ENCODE peak calls at places on chromosome 1, in five cellular contexts. M is breast epithelium; J is stimulated activated CD8-positive, alpha-beta memory T cell treated with anti-CD3 and anti-CD28 coated beads, Interleukin-12 subunit alpha, Interleukin-12 subunit beta, amount 100 ng/mL, for 1 hour; O is naive thymus-derived CD8-positive, alpha-beta T cell; A is H9. V is an unnamed sample.

GRCh38 chr1:39129514-39129913 is 75.0 kb upstream of the MACF1 start:
- DNase-seq in O (no peak), J (no peak), A (no peak), M (no peak), V (no peak)

GRCh38 chr1:32200226-32201010 is at the start of gene CCDC28B:
- DNase-seq in J (peak), M (peak), O (peak), A (peak), V (peak)

GRCh38 chr1:154710091-154710490 is 102.1 kb upstream of the ADAR start:
- DNase-seq in J (no peak), A (no peak), O (no peak), M (no peak), V (no peak)

GRCh38 chr1:230851291-230851691 is 17.0 kb downstream of the C1orf198 start:
- DNase-seq in J (no peak), A (peak), O (no peak), M (no peak), V (no peak)

GRCh38 chr1:93629101-93630059 is 52.3 kb downstream of the BCAR3 start:
- DNase-seq in A (no peak), M (peak), J (peak), O (peak), V (no peak)

GRCh38 chr1:80392529-80392928 is 1386.0 kb upstream of the ADGRL4 start:
- DNase-seq in J (no peak), A (no peak), O (no peak), M (no peak), V (no peak)

GRCh38 chr1:30670195-30671060 is 53.0 kb downstream of the MATN1 start:
- DNase-seq in O (no peak), A (no peak), J (no peak), M (no peak), V (no peak)

GRCh38 chr1:180964609-180965008 is 51.9 kb downstream of the KIAA1614 start:
- DNase-seq in A (no peak), M (no peak), O (no peak), J (no peak), V (no peak)

GRCh38 chr1:1890506-1891348 is at the start of gene GNB1:
- DNase-seq in A (peak), O (peak), M (peak), J (peak), V (peak)

GRCh38 chr1:90694846-90695245 is 22.3 kb downstream of the BARHL2 start:
- DNase-seq in A (no peak), M (no peak), O (no peak), J (no peak), V (no peak)

GRCh38 chr1:6359568-6360496 is 33.7 kb downstream of the ACOT7 start:
- DNase-seq in O (peak), J (peak), M (peak), A (peak), V (peak)

GRCh38 chr1:15100369-15101111 is 53.0 kb upstream of the TMEM51 start:
- DNase-seq in O (peak), A (peak), J (no peak), M (no peak), V (peak)

GRCh38 chr1:11730429-11730861 is 5.5 kb upstream of the AGTRAP start:
- DNase-seq in J (no peak), A (no peak), O (peak), M (no peak), V (no peak)

GRCh38 chr1:86787626-86788025 is 83.2 kb downstream of the SH3GLB1 start:
- DNase-seq in O (no peak), A (no peak), M (no peak), J (no peak), V (no peak)

GRCh38 chr1:226986496-226987178 is 46.5 kb downstream of the COQ8A start:
- DNase-seq in O (no peak), M (no peak), A (peak), J (no peak), V (no peak)

GRCh38 chr1:193183019-193183643 is 3.3 kb downstream of the B3GALT2 start:
- DNase-seq in A (no peak), J (no peak), O (peak), M (no peak), V (no peak)

GRCh38 chr1:155195201-155196102 is 12.2 kb downstream of the THBS3 start:
- DNase-seq in J (no peak), A (no peak), M (no peak), O (no peak), V (peak)

GRCh38 chr1:8015036-8015808 is 10.9 kb downstream of the ERRFI1 start:
- DNase-seq in A (no peak), M (no peak), J (peak), O (peak), V (no peak)

GRCh38 chr1:206498685-206499084 is 8.6 kb upstream of the RASSF5 start:
- DNase-seq in M (no peak), O (no peak), A (peak), J (no peak), V (no peak)

GRCh38 chr1:107862064-107862463 is 102.9 kb downstream of the VAV3 start:
- DNase-seq in M (no peak), O (no peak), J (no peak), A (no peak), V (no peak)

GRCh38 chr1:118132000-118132399 is 53.0 kb downstream of the SPAG17 start:
- DNase-seq in O (no peak), M (no peak), J (no peak), A (no peak), V (no peak)

V was measured in lower lobe of right lung.